ENCODE peak calls at places on chromosomes 11 and 22, in four cellular contexts. One of them, this sample, is unnamed. For H3K36me3, H3K9me3 and H3K27me3, the result is how much of the 10 kb centered on the place peaks cover.

GRCh38 chr22:20206709-20207215 is 55.9 kb upstream of the CCDC188 start:
- DNase-seq in HCT116: no peak
- DNase-seq in heart right ventricle: no peak
- DNase-seq in PC-9: peak
- DNase-seq in this sample: no peak

GRCh38 chr11:9697766-9698165 is 33.9 kb downstream of the SWAP70 start:
- DNase-seq in HCT116: no peak
- DNase-seq in heart right ventricle: no peak
- DNase-seq in PC-9: no peak
- DNase-seq in this sample: no peak

GRCh38 chr22:42364641-42365336 is 67.4 kb downstream of the NFAM1 start:
- DNase-seq in HCT116: no peak
- DNase-seq in heart right ventricle: no peak
- DNase-seq in PC-9: no peak
- DNase-seq in this sample: no peak

GRCh38 chr22:18057568-18058209 is 20.1 kb upstream of the PEX26 start:
- DNase-seq in HCT116: peak
- DNase-seq in heart right ventricle: no peak
- DNase-seq in PC-9: peak
- DNase-seq in this sample: no peak

GRCh38 chr11:118628432-118628831 is 21.0 kb downstream of the PHLDB1 start:
- DNase-seq in HCT116: no peak
- DNase-seq in heart right ventricle: peak
- DNase-seq in PC-9: no peak
- DNase-seq in this sample: no peak

GRCh38 chr22:32583074-32583677 is 108.6 kb downstream of the FBXO7 start:
- DNase-seq in HCT116: no peak
- DNase-seq in heart right ventricle: no peak
- DNase-seq in PC-9: no peak
- DNase-seq in this sample: no peak

GRCh38 chr11:65370659-65371049 is 11.8 kb downstream of the SLC25A45 start:
- DNase-seq in HCT116: no peak
- DNase-seq in heart right ventricle: no peak
- DNase-seq in PC-9: no peak
- DNase-seq in this sample: no peak

GRCh38 chr11:19093976-19094375 is 23.0 kb upstream of the ZDHHC13 start:
- DNase-seq in HCT116: no peak
- DNase-seq in heart right ventricle: no peak
- DNase-seq in PC-9: peak
- DNase-seq in this sample: no peak

GRCh38 chr22:20588092-20588842 is 80.9 kb downstream of the MED15 start:
- DNase-seq in HCT116: no peak
- DNase-seq in heart right ventricle: no peak
- DNase-seq in PC-9: no peak
- DNase-seq in this sample: no peak

GRCh38 chr11:102390667-102391449 is 43.8 kb downstream of the BIRC2 start:
- DNase-seq in HCT116: peak
- DNase-seq in heart right ventricle: peak
- DNase-seq in PC-9: peak
- DNase-seq in this sample: no peak

GRCh38 chr11:67287355-67288197 is 1.5 kb upstream of the ANKRD13D start:
- DNase-seq in HCT116: no peak
- DNase-seq in heart right ventricle: no peak
- DNase-seq in PC-9: no peak
- DNase-seq in this sample: no peak

GRCh38 chr11:45337583-45338360 is 51.6 kb upstream of the SYT13 start:
- DNase-seq in HCT116: no peak
- DNase-seq in heart right ventricle: no peak
- DNase-seq in PC-9: no peak
- DNase-seq in this sample: peak

GRCh38 chr11:83051760-83052671 is 19.7 kb downstream of the RAB30 start:
- DNase-seq in HCT116: no peak
- DNase-seq in heart right ventricle: peak
- DNase-seq in PC-9: peak
- DNase-seq in this sample: no peak

GRCh38 chr11:37282367-37282766 is 684.3 kb upstream of the RAG2 start:
- DNase-seq in HCT116: no peak
- DNase-seq in heart right ventricle: no peak
- DNase-seq in PC-9: no peak
- DNase-seq in this sample: no peak

GRCh38 chr11:104490182-104490581 is 326.2 kb upstream of the PDGFD start:
- DNase-seq in HCT116: no peak
- DNase-seq in heart right ventricle: no peak
- DNase-seq in PC-9: no peak
- DNase-seq in this sample: no peak

GRCh38 chr11:122439911-122440782 is 215.4 kb upstream of the UBASH3B start:
- DNase-seq in HCT116: no peak
- DNase-seq in heart right ventricle: peak
- DNase-seq in PC-9: no peak
- DNase-seq in this sample: no peak

GRCh38 chr11:60915250-60915914 is 1.4 kb downstream of the TMEM109 start:
- DNase-seq in HCT116: peak
- DNase-seq in heart right ventricle: no peak
- DNase-seq in PC-9: peak
- DNase-seq in this sample: no peak

GRCh38 chr11:1158681-1159525 is 1.1 kb downstream of the MUC5AC start:
- DNase-seq in HCT116: no peak
- DNase-seq in heart right ventricle: no peak
- DNase-seq in PC-9: no peak
- DNase-seq in this sample: no peak

DNA sequence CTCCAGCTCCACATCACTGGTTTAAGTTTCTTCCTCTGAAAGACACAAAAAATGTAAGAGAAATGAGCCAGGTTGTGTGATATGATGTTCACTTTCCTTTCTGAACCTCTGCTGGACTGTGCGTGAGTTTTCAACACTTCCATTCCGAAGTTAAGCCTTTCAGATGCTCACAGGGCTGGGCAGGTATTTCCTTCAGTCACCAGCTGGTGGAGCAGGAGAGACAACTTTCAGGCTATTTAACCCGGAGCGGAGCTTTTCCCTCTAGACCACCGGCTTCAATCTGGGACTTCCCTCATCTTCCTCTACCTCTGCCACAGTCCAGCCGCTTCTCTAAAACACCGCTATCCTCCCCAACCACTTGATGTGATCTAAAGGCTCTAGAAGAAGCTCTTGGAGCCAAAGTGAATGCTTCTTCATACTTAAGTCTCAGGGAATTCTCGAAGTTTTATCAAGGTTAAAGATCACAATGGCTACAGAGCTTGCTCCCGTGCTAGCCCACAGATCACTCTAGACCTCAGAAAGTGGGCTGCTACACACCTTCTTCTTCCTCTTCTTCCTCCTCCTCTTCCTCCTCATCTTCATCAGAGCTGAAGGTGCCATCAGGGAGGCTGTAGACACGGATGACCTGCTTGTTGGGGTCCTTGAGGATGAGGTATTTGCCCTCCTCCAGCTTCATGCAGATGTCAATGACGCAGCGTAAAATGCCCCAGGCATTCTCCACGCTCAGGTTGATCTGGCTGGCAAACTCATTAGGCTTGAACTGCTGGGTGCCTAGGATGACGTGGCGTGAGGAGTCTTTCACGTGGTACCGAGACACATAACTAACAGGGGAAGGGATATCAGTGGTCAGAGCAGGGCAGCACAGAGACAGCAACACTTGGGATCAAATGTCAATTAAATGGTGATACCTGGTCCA is 4.4 kb upstream of the FOXRED2 start:
- DNase-seq in HCT116: no peak
- DNase-seq in heart right ventricle: no peak
- DNase-seq in PC-9: no peak
- DNase-seq in this sample: no peak
- H3K36me3 ChIP-seq in HCT116: under half
- H3K36me3 ChIP-seq in heart right ventricle: under half
- H3K36me3 ChIP-seq in PC-9: half or more
- H3K36me3 ChIP-seq in this sample: under half

GRCh38 chr22:47284360-47284759 is 521.9 kb downstream of the TBC1D22A start:
- DNase-seq in HCT116: no peak
- DNase-seq in heart right ventricle: no peak
- DNase-seq in PC-9: no peak
- DNase-seq in this sample: no peak
- H3K9me3 ChIP-seq in HCT116: under half
- H3K9me3 ChIP-seq in heart right ventricle: under half
- H3K9me3 ChIP-seq in PC-9: under half
- H3K9me3 ChIP-seq in this sample: under half

GRCh38 chr22:23365961-23366360 is 185.7 kb downstream of the BCR start:
- DNase-seq in HCT116: no peak
- DNase-seq in heart right ventricle: no peak
- DNase-seq in PC-9: no peak
- DNase-seq in this sample: no peak
- H3K27me3 ChIP-seq in HCT116: half or more
- H3K27me3 ChIP-seq in heart right ventricle: under half
- H3K27me3 ChIP-seq in PC-9: half or more
- H3K27me3 ChIP-seq in this sample: under half

DNA sequence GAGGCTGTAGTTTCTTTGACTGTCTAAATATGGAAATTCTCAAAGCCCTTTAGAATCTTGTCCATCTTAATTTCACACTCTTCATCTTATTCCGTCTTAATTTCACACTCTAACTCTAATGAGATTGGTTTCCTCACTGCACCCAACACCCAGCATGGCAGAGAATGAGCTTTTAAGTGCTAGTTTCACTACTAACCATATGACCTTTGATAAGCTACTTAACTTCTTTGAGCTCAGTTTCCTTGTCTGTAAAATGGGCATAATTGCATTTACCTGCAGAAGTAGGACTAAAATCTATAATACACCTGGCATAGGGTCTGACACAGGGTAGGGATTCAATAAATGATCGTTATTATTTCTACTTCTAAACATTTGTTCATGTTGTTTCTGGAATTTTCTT is 30.4 kb downstream of the TBCEL start:
- DNase-seq in HCT116: no peak
- DNase-seq in heart right ventricle: no peak
- DNase-seq in PC-9: no peak
- DNase-seq in this sample: no peak
- H3K36me3 ChIP-seq in HCT116: under half
- H3K36me3 ChIP-seq in heart right ventricle: under half
- H3K36me3 ChIP-seq in PC-9: under half
- H3K36me3 ChIP-seq in this sample: under half

GRCh38 chr11:134818531-134818930 is 406.5 kb upstream of the B3GAT1 start:
- DNase-seq in HCT116: no peak
- DNase-seq in heart right ventricle: no peak
- DNase-seq in PC-9: peak
- DNase-seq in this sample: no peak

GRCh38 chr11:134821422-134821821 is 409.4 kb upstream of the B3GAT1 start:
- DNase-seq in HCT116: no peak
- DNase-seq in heart right ventricle: no peak
- DNase-seq in PC-9: peak
- DNase-seq in this sample: no peak

GRCh38 chr11:134823970-134824369 is 411.9 kb upstream of the B3GAT1 start:
- DNase-seq in HCT116: no peak
- DNase-seq in heart right ventricle: no peak
- DNase-seq in PC-9: no peak
- DNase-seq in this sample: no peak

GRCh38 chr11:134819026-134819425 is 407.0 kb upstream of the B3GAT1 start:
- DNase-seq in HCT116: no peak
- DNase-seq in heart right ventricle: no peak
- DNase-seq in PC-9: peak
- DNase-seq in this sample: no peak

DNA sequence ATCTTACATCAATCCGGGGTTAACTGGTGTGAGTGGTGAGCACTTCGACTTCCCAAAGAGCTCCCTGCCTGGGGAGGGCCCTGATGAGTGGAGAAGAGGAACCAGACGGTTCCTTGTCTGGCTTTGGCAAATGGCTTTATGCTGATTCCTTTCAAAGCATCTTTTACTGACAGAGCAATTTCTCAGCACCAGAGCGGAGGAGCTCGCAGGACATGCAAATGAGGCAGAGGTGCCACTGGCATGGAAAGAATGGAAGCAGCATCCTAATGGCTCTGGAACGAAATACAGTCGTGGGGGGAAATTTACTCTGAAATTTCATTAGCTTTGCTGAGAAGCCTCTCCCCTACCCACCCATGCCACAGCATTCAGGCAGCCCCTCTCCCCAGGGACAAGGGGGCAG is 410.9 kb upstream of the B3GAT1 start:
- DNase-seq in HCT116: no peak
- DNase-seq in heart right ventricle: no peak
- DNase-seq in PC-9: no peak
- DNase-seq in this sample: no peak
- H3K9me3 ChIP-seq in HCT116: under half
- H3K9me3 ChIP-seq in heart right ventricle: under half
- H3K9me3 ChIP-seq in PC-9: under half
- H3K9me3 ChIP-seq in this sample: under half

DNA sequence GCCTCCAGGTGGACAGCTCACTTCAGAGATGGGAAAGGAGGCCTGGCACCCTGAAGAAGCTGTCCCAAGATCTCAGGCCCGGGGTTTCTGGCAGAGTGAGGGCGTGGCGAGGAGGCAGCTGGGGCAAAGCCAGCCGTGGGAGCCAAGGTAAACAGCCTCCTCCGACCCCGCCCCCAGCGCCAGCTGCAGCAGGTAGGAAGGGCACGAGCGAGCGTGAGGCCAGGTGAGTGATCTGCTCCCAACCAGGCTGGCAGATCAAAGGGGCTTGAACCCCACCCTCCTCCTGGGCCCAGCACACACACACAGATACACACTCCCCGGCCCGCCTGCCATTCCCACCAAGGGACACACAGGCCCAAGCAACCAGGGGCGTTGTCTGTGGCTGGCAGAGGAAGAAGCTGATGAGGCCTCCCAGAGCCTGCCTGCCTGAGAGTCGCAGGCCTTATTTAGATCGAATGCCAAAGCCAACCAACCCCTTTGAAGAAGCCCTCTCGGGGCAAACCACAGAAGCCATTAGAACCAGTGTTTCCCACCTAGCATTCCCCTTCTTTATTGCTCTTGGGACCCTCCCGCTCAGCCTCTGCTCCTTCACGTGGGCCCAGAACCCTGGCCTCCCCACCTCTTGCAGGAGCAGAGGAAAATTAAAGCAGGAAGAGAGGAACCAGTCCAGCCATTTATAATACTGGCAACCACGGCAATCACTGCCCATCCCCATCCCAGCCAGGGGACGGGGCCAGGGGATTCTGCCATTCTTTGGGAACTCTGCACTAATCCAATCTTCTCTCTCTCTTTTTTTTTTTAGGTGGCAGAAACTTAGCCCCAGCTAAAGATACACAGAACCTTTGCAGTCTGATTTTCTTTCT is 5.0 kb downstream of the PDGFB start:
- DNase-seq in HCT116: no peak
- DNase-seq in heart right ventricle: no peak
- DNase-seq in PC-9: peak
- DNase-seq in this sample: no peak
- H3K27me3 ChIP-seq in HCT116: under half
- H3K27me3 ChIP-seq in heart right ventricle: under half
- H3K27me3 ChIP-seq in PC-9: under half
- H3K27me3 ChIP-seq in this sample: under half

This sample was measured in vagina.